ENCODE peak calls at places on chromosomes 4 and X, in five cellular contexts. O, W, K, V and Z are unnamed samples. For H3K9me2, the result is how much of the 10 kb centered on the place peaks cover.

GRCh38 chr4:19659131-19659530 is 592.6 kb upstream of the SLIT2 start:
- DNase-seq in O (no peak), W (no peak), K (no peak), V (no peak), Z (peak)

GRCh38 chr4:180134116-180134866 is 2108.9 kb upstream of the TENM3 start:
- DNase-seq in O (no peak), W (no peak), K (no peak), V (no peak), Z (peak)

GRCh38 chr4:147354271-147354670 is 126.6 kb upstream of the EDNRA start:
- DNase-seq in O (no peak), W (no peak), K (no peak), V (no peak), Z (no peak)

GRCh38 chr4:148224476-148224875 is 217.7 kb downstream of the NR3C2 start:
- DNase-seq in O (no peak), W (no peak), K (no peak), V (no peak), Z (no peak)

GRCh38 chr4:8163026-8163425 is 4.4 kb upstream of the ABLIM2 start:
- DNase-seq in O (no peak), W (no peak), K (no peak), V (no peak), Z (no peak)

GRCh38 chrX:115452256-115452655 is 108.7 kb upstream of the PLS3 start:
- DNase-seq in O (peak), W (no peak), K (peak), V (no peak), Z (no peak)

GRCh38 chr4:15942283-15942682 is 3.7 kb upstream of the FGFBP1 start:
- DNase-seq in O (no peak), W (no peak), K (no peak), V (no peak), Z (no peak)

GRCh38 chr4:95129708-95130343 is 372.1 kb downstream of the BMPR1B start:
- DNase-seq in O (peak), W (no peak), K (peak), V (peak), Z (peak)

GRCh38 chr4:65658117-65658516 is 12.2 kb downstream of the EPHA5 start:
- DNase-seq in O (no peak), W (no peak), K (no peak), V (no peak), Z (no peak)

GRCh38 chrX:48971325-48972213 is at the start of gene KCND1:
- DNase-seq in O (no peak), W (peak), K (peak), V (no peak), Z (peak)

GRCh38 chrX:110211340-110211739 is 106.5 kb downstream of the AMMECR1 start:
- DNase-seq in O (no peak), W (no peak), K (no peak), V (no peak), Z (no peak)

GRCh38 chr4:52979821-52980590 is 117.9 kb downstream of the RASL11B start:
- DNase-seq in O (peak), W (no peak), K (no peak), V (no peak), Z (no peak)

GRCh38 chr4:101451086-101451485 is 103.8 kb upstream of the PPP3CA start:
- DNase-seq in O (no peak), W (no peak), K (peak), V (no peak), Z (no peak)

GRCh38 chr4:143586080-143586479 is 72.6 kb downstream of the SMARCA5 start:
- DNase-seq in O (no peak), W (no peak), K (peak), V (no peak), Z (no peak)

GRCh38 chrX:23478561-23478960 is 143.9 kb downstream of the PTCHD1 start:
- DNase-seq in O (peak), W (no peak), K (no peak), V (no peak), Z (no peak)

GRCh38 chr4:42015438-42015837 is 25.1 kb downstream of the SLC30A9 start:
- DNase-seq in O (no peak), W (no peak), K (no peak), V (no peak), Z (no peak)

GRCh38 chrX:15451913-15452312 is 41.2 kb downstream of the PIR start:
- DNase-seq in O (no peak), W (no peak), K (no peak), V (no peak), Z (no peak)

GRCh38 chrX:33086886-33087285 is 124.5 kb downstream of the DMD start:
- DNase-seq in O (no peak), W (no peak), K (no peak), V (no peak), Z (no peak)

GRCh38 chr4:20723019-20723418 is 22.8 kb downstream of the PACRGL start:
- DNase-seq in O (peak), W (no peak), K (peak), V (no peak), Z (no peak)

GRCh38 chr4:118173956-118174355 is 139.7 kb downstream of the NDST3 start:
- DNase-seq in O (peak), W (no peak), K (peak), V (no peak), Z (no peak)

GRCh38 chr4:40963912-40964478 is 214.2 kb downstream of the NSUN7 start:
- DNase-seq in O (peak), W (no peak), K (no peak), V (no peak), Z (no peak)

GRCh38 chr4:174764105-174764729 is 64.8 kb downstream of the GLRA3 start:
- DNase-seq in O (peak), W (peak), K (peak), V (peak), Z (peak)

GRCh38 chr4:157918036-157918832 is 254.6 kb downstream of the GASK1B start:
- DNase-seq in O (no peak), W (no peak), K (no peak), V (no peak), Z (no peak)

GRCh38 chrX:6729581-6729980 is 194.7 kb upstream of the VCX3A start:
- DNase-seq in O (no peak), W (no peak), K (no peak), V (no peak), Z (peak)

GRCh38 chrX:45801554-45801953 is 600.9 kb upstream of the DIPK2B start:
- DNase-seq in O (peak), W (peak), K (peak), V (no peak), Z (peak)

GRCh38 chrX:69036674-69037573 is 128.3 kb downstream of the PJA1 start:
- DNase-seq in O (no peak), W (no peak), K (no peak), V (no peak), Z (no peak)
- H2AFZ ChIP-seq in O (no peak), W (no peak), K (no peak), V (no peak), Z (no peak)

GRCh38 chr4:67635331-67635730 is 65.6 kb downstream of the UBA6 start:
- DNase-seq in O (no peak), W (no peak), K (no peak), V (no peak), Z (no peak)
- H3K9me2 ChIP-seq in O (under half), W (under half), K (under half), V (under half), Z (under half)

GRCh38 chr4:184553891-184554290 is 79.5 kb upstream of the IRF2 start:
- DNase-seq in O (no peak), W (no peak), K (no peak), V (no peak), Z (no peak)

GRCh38 chr4:184548321-184548650 is 73.9 kb upstream of the IRF2 start:
- DNase-seq in O (no peak), W (no peak), K (no peak), V (no peak), Z (no peak)

GRCh38 chr4:184544711-184545409 is 70.5 kb upstream of the IRF2 start:
- DNase-seq in O (no peak), W (no peak), K (peak), V (no peak), Z (no peak)

GRCh38 chr4:184550476-184550875 is 76.1 kb upstream of the IRF2 start:
- DNase-seq in O (no peak), W (no peak), K (no peak), V (no peak), Z (no peak)

DNA sequence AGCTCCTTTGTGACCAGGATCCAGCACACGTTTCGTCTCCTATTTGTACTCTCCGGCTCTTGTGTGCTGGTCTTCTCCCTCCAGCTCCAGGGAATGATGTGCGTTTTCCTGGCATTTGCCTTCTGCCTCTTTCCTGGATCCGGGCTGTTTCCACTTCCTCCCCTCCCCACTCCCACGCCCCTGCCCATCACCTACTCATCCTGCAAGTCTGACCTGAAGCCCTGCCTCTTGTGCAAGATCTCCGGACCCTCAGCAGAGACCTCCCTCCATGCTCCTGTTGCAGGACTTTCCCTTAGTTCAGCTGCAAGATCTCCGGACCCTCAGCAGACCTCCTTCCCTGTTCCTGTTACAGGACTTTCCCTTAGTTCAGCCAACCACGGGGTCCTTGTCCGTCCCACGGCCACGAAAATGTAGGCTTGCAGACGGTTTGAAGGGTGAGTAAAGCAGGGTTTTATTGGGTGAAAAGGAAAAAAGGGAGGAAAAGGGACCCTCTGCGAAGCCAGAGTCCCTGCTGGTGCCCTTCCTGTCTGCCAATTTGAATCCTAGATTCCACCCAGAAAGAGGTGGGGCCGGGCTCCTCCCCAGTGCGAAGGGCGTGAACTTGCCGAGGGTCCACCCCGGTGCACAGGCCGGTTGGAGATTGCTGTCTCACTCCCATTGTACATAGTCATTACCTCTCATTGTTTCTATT is 74.4 kb upstream of the IRF2 start:
- DNase-seq in O (no peak), W (no peak), K (no peak), V (no peak), Z (no peak)
- H2AFZ ChIP-seq in O (no peak), W (no peak), K (no peak), V (no peak), Z (peak)

GRCh38 chr4:12389604-12390003 is 960.9 kb upstream of the HS3ST1 start:
- DNase-seq in O (no peak), W (no peak), K (no peak), V (no peak), Z (no peak)

GRCh38 chr4:12393631-12394262 is 965.1 kb upstream of the HS3ST1 start:
- DNase-seq in O (no peak), W (no peak), K (no peak), V (no peak), Z (no peak)
- H3K9me2 ChIP-seq in O (under half), W (under half), K (under half), V (under half), Z (under half)

GRCh38 chrX:17860179-17860780 is 818 bp downstream of the RAI2 start:
- DNase-seq in O (no peak), W (peak), K (peak), V (no peak), Z (no peak)

GRCh38 chrX:17861496-17862011 is 456 bp upstream of the RAI2 start:
- DNase-seq in O (no peak), W (no peak), K (no peak), V (no peak), Z (no peak)

GRCh38 chrX:17859609-17860178 is 1.4 kb downstream of the RAI2 start:
- DNase-seq in O (no peak), W (peak), K (no peak), V (no peak), Z (peak)

GRCh38 chrX:17860811-17861495 is at the start of gene RAI2:
- DNase-seq in O (no peak), W (peak), K (no peak), V (no peak), Z (peak)
- H2AFZ ChIP-seq in O (peak), W (no peak), K (peak), V (no peak), Z (peak)

GRCh38 chr4:183289688-183290087 is 30.4 kb downstream of the CLDN22 start:
- DNase-seq in O (no peak), W (peak), K (peak), V (no peak), Z (no peak)
- H3K9me2 ChIP-seq in O (under half), W (under half), K (under half), V (under half), Z (under half)

GRCh38 chr4:98556451-98556850 is 102.0 kb downstream of the TSPAN5 start:
- DNase-seq in O (no peak), W (no peak), K (peak), V (no peak), Z (no peak)
- H2AFZ ChIP-seq in O (no peak), W (no peak), K (no peak), V (no peak), Z (no peak)